ENCODE peak calls at places on chromosomes 6 and 20, in nine cellular contexts. E, P, G, U, Y, W, B, I and H are unnamed samples.

GRCh38 chr6:167700199-167700598 is 126.5 kb upstream of the AFDN start:
- DNase-seq in P (no peak), G (peak; percentile 2), I (no peak), U (no peak), W (no peak), E (no peak), Y (no peak), B (peak; percentile 19), H (no peak)

GRCh38 chr20:45963059-45964011 is 8.7 kb downstream of the ZNF335 start:
- DNase-seq in G (peak; percentile 48), P (no peak), B (peak; percentile 54), Y (no peak), U (peak; percentile 63), I (no peak), E (no peak), W (peak; percentile 65), H (peak; percentile 43)

GRCh38 chr6:170140129-170140528 is 150.7 kb downstream of the DLL1 start:
- DNase-seq in Y (no peak), W (no peak), P (no peak), I (no peak), B (no peak), G (no peak), U (no peak), E (no peak), H (no peak)

GRCh38 chr20:3652217-3652616 is 11.0 kb downstream of the GFRA4 start:
- DNase-seq in U (no peak), E (no peak), G (no peak), B (no peak), Y (no peak), I (peak; percentile 52), W (peak; percentile 48), P (no peak), H (no peak)

GRCh38 chr6:148837941-148838340 is 91.1 kb downstream of the UST start:
- DNase-seq in W (no peak), P (no peak), E (no peak), Y (no peak), B (no peak), G (no peak), U (no peak), I (no peak), H (no peak)

GRCh38 chr6:149723771-149724417 is 6.0 kb upstream of the LATS1 start:
- DNase-seq in P (peak; percentile 67), Y (peak; percentile 9), B (peak; percentile 88), E (peak; percentile 84), U (no peak), I (no peak), G (peak; percentile 69), W (peak; percentile 72), H (peak; percentile 69)

GRCh38 chr6:37988131-37988530 is 168.6 kb downstream of the ZFAND3 start:
- DNase-seq in B (no peak), I (no peak), Y (no peak), E (no peak), W (no peak), U (no peak), G (no peak), P (no peak), H (no peak)

GRCh38 chr6:48826884-48827701 is 636.0 kb downstream of the MMUT start:
- DNase-seq in U (no peak), W (no peak), G (peak; percentile 99), I (no peak), B (peak; percentile 51), P (peak; percentile 15), E (no peak), Y (no peak), H (no peak)

GRCh38 chr20:59141818-59142581 is 21.6 kb upstream of the ZNF831 start:
- DNase-seq in W (peak; percentile 29), Y (no peak), B (peak; percentile 26), E (no peak), U (no peak), I (no peak), P (no peak), G (peak; percentile 25), H (no peak)

GRCh38 chr6:6927437-6928361 is 180.1 kb upstream of the RREB1 start:
- DNase-seq in B (no peak), G (no peak), E (peak; percentile 12), P (no peak), I (no peak), U (no peak), Y (no peak), W (no peak), H (no peak)

GRCh38 chr20:13384132-13384531 is 163.1 kb downstream of the ISM1 start:
- DNase-seq in Y (no peak), U (no peak), E (no peak), B (no peak), P (no peak), I (no peak), G (no peak), W (no peak), H (no peak)

GRCh38 chr6:45045253-45045601 is 282.9 kb upstream of the RUNX2 start:
- DNase-seq in G (no peak), Y (no peak), I (no peak), E (no peak), P (no peak), U (no peak), B (no peak), W (no peak), H (no peak)

GRCh38 chr6:161434921-161435411 is 161.1 kb upstream of the AGPAT4 start:
- DNase-seq in W (no peak), Y (no peak), G (peak; percentile 87), U (peak; percentile 45), I (no peak), P (no peak), E (peak; percentile 53), B (no peak), H (no peak)

GRCh38 chr6:35008858-35009257 is 119.8 kb downstream of the ANKS1A start:
- DNase-seq in E (peak; percentile 96), B (no peak), Y (no peak), I (no peak), G (no peak), W (no peak), P (peak; percentile 74), U (no peak), H (no peak)

GRCh38 chr6:31767096-31767645 is 4.7 kb downstream of the SAPCD1 start:
- DNase-seq in U (no peak), W (no peak), G (no peak), P (no peak), B (no peak), E (no peak), I (no peak), Y (no peak), H (no peak)

GRCh38 chr6:137353842-137354397 is 134.7 kb upstream of the IFNGR1 start:
- DNase-seq in W (no peak), P (no peak), I (no peak), Y (no peak), G (no peak), E (no peak), U (no peak), B (no peak), H (no peak)

GRCh38 chr6:111730835-111731234 is 125.2 kb upstream of the TRAF3IP2 start:
- DNase-seq in E (peak; percentile 79), Y (no peak), I (peak; percentile 43), P (peak; percentile 66), B (no peak), W (no peak), U (no peak), G (no peak), H (peak; percentile 89)

GRCh38 chr20:34891166-34892062 is 15.0 kb downstream of the ACSS2 start:
- DNase-seq in B (no peak), U (no peak), P (no peak), I (no peak), W (no peak), Y (no peak), E (no peak), G (peak; percentile 50), H (no peak)

GRCh38 chr20:3238616-3239025 is 369 bp downstream of the SLC4A11 start:
- DNase-seq in W (peak; percentile 53), G (no peak), I (no peak), Y (no peak), E (no peak), P (no peak), B (peak; percentile 50), U (no peak), H (peak; percentile 54)

GRCh38 chr6:162157157-162157556 is 570.4 kb downstream of the PRKN start:
- DNase-seq in U (no peak), E (peak; percentile 21), G (no peak), B (no peak), Y (no peak), W (no peak), P (no peak), I (no peak), H (peak; percentile 33)

GRCh38 chr20:44959082-44959895 is 908 bp downstream of the TOMM34 start:
- DNase-seq in P (no peak), U (no peak), B (peak; percentile 62), I (no peak), G (peak; percentile 38), E (peak; percentile 40), W (peak; percentile 55), Y (peak; percentile 28), H (peak; percentile 25)

GRCh38 chr20:49661560-49662329 is 51.9 kb downstream of the B4GALT5 start:
- DNase-seq in W (no peak), U (no peak), E (peak; percentile 36), Y (no peak), G (no peak), I (no peak), B (no peak), P (peak; percentile 46), H (no peak)

GRCh38 chr6:18115356-18115755 is 7.1 kb downstream of the NHLRC1 start:
- DNase-seq in I (no peak), U (no peak), E (no peak), G (peak; percentile 1), B (no peak), P (no peak), W (no peak), Y (no peak), H (no peak)

GRCh38 chr20:43409041-43409913 is 48.4 kb upstream of the SRSF6 start:
- DNase-seq in G (peak; percentile 31), P (no peak), Y (no peak), W (peak; percentile 40), B (peak; percentile 67), E (no peak), I (peak; percentile 26), U (no peak), H (peak; percentile 29)

GRCh38 chr6:63446405-63446804 is 125.9 kb upstream of the LOC128125822 start:
- DNase-seq in P (no peak), I (no peak), E (no peak), B (no peak), Y (no peak), W (no peak), G (no peak), U (no peak), H (no peak)

GRCh38 chr20:49891486-49891885 is 23.8 kb downstream of the SPATA2 start:
- DNase-seq in W (no peak), B (no peak), G (no peak), E (no peak), I (no peak), Y (no peak), U (no peak), P (no peak), H (no peak)